ENCODE peak calls at places on chromosomes 16 and 17, in seven cellular contexts. A is AG04449; X is progenitor cell of endocrine pancreas; C is mesenteric fat pad; J is NCI-H510A; G is AG10803; T is stimulated activated CD4-positive, alpha-beta T cell treated with anti-CD3 and anti-CD28 coated beads, Interleukin-4, amount 100 ng/mL, for 4 hours. L is an unnamed sample.

GRCh38 chr17:10579270-10579669 is 29.8 kb upstream of the MYH2 start:
- DNase-seq in T (no peak), J (no peak), C (no peak), G (peak), A (no peak), X (no peak), L (no peak)

GRCh38 chr16:78413651-78414050 is 314.2 kb downstream of the WWOX start:
- DNase-seq in T (no peak), X (no peak), C (no peak), A (no peak), J (no peak), G (no peak), L (no peak)

GRCh38 chr16:48277158-48277557 is 29.8 kb upstream of the ABCC11 start:
- DNase-seq in A (no peak), X (no peak), C (no peak), J (no peak), T (no peak), G (no peak), L (peak)

GRCh38 chr17:82636626-82637598 is 11.3 kb downstream of the WDR45B start:
- DNase-seq in T (no peak), A (no peak), J (no peak), X (peak), C (no peak), G (no peak), L (no peak)

GRCh38 chr16:11290102-11290893 is 9.2 kb upstream of the PRM1 start:
- DNase-seq in T (no peak), J (no peak), G (no peak), A (no peak), X (no peak), C (no peak), L (no peak)

GRCh38 chr17:50792132-50792531 is 24.8 kb upstream of the ANKRD40CL start:
- DNase-seq in G (no peak), A (no peak), J (no peak), X (no peak), T (no peak), C (no peak), L (no peak)

GRCh38 chr16:76970087-76970744 is 220.8 kb upstream of the MON1B start:
- DNase-seq in A (no peak), T (no peak), X (no peak), J (no peak), G (no peak), C (no peak), L (no peak)

GRCh38 chr17:2215616-2216364 is 87.8 kb downstream of the SMG6 start:
- DNase-seq in G (peak), X (no peak), J (peak), T (peak), C (no peak), A (no peak), L (peak)

GRCh38 chr16:71867934-71868333 is 16.0 kb downstream of the ZNF821 start:
- DNase-seq in J (no peak), C (no peak), G (no peak), X (no peak), T (no peak), A (no peak), L (no peak)

GRCh38 chr16:78122774-78123315 is 23.4 kb downstream of the WWOX start:
- DNase-seq in C (no peak), G (peak), T (no peak), A (no peak), J (no peak), X (no peak), L (no peak)

GRCh38 chr17:79969906-79970305 is 65.8 kb downstream of the TBC1D16 start:
- DNase-seq in A (no peak), T (no peak), C (no peak), X (no peak), J (no peak), G (no peak), L (no peak)

GRCh38 chr17:45410144-45411091 is 22.3 kb downstream of the ARHGAP27 start:
- DNase-seq in X (no peak), A (no peak), G (no peak), T (peak), C (no peak), J (no peak), L (peak)

GRCh38 chr17:17921192-17922082 is 50.8 kb downstream of the TOM1L2 start:
- DNase-seq in X (no peak), G (peak), A (peak), T (no peak), J (no peak), C (peak), L (no peak)

GRCh38 chr17:42832213-42832933 is 824 bp upstream of the PSME3 start:
- DNase-seq in A (no peak), C (no peak), T (no peak), G (no peak), X (no peak), J (no peak), L (no peak)

GRCh38 chr17:73939808-73940207 is 263.7 kb upstream of the RPL38 start:
- DNase-seq in J (no peak), X (no peak), G (no peak), T (no peak), C (no peak), A (no peak), L (no peak)

GRCh38 chr17:68248886-68249872 is 1.3 kb downstream of the AMZ2 start:
- DNase-seq in G (no peak), X (no peak), C (no peak), A (no peak), J (no peak), T (no peak), L (no peak)

GRCh38 chr17:37802712-37803416 is 58.0 kb upstream of the HNF1B start:
- DNase-seq in A (no peak), J (no peak), T (no peak), X (no peak), G (peak), C (no peak), L (no peak)

GRCh38 chr17:31470592-31470991 is 79.1 kb downstream of the RAB11FIP4 start:
- DNase-seq in T (no peak), J (no peak), C (no peak), G (no peak), A (no peak), X (no peak), L (no peak)

GRCh38 chr16:9934723-9935508 is 247.3 kb downstream of the GRIN2A start:
- DNase-seq in G (no peak), J (no peak), T (no peak), X (no peak), A (no peak), C (no peak), L (no peak)

GRCh38 chr16:17246577-17246885 is 224.2 kb downstream of the XYLT1 start:
- DNase-seq in X (no peak), J (no peak), G (no peak), C (no peak), T (no peak), A (no peak), L (no peak)

GRCh38 chr17:35879748-35880654 is at the start of gene CCL5:
- DNase-seq in T (no peak), X (no peak), C (no peak), A (no peak), J (no peak), G (no peak), L (no peak)

GRCh38 chr17:64964796-64965195 is 45.5 kb upstream of the LRRC37A3 start:
- DNase-seq in T (no peak), G (no peak), C (no peak), A (no peak), J (no peak), X (no peak), L (no peak)

GRCh38 chr17:37220609-37220953 is 155.2 kb upstream of the C17orf78 start:
- DNase-seq in J (no peak), T (no peak), C (no peak), G (peak), X (no peak), A (no peak), L (no peak)

GRCh38 chr17:44222112-44222869 is 2.8 kb upstream of the UBTF start:
- DNase-seq in X (no peak), A (no peak), G (peak), J (peak), C (peak), T (peak), L (peak)

GRCh38 chr16:3948378-3948995 is 68.0 kb upstream of the CREBBP start:
- DNase-seq in A (no peak), G (no peak), T (no peak), C (no peak), J (no peak), X (no peak), L (no peak)

GRCh38 chr17:77478899-77479298 is 338.1 kb downstream of the SEC14L1 start:
- DNase-seq in X (no peak), A (no peak), C (no peak), G (no peak), J (no peak), T (no peak), L (no peak)

GRCh38 chr17:34542700-34543336 is 36.6 kb upstream of the TMEM132E start:
- DNase-seq in X (no peak), C (peak), A (no peak), T (peak), J (no peak), G (peak), L (peak)

GRCh38 chr16:78939600-78939999 is 660.9 kb downstream of the MAF start:
- DNase-seq in J (no peak), C (no peak), G (no peak), X (no peak), A (no peak), T (no peak), L (no peak)

GRCh38 chr17:43839670-43840101 is 6.7 kb upstream of the MPP3 start:
- DNase-seq in C (no peak), T (no peak), X (no peak), J (peak), G (no peak), A (no peak), L (peak)

GRCh38 chr16:66205287-66206167 is 161.0 kb upstream of the CDH5 start:
- DNase-seq in T (no peak), X (no peak), J (no peak), G (no peak), A (no peak), C (no peak), L (no peak)

GRCh38 chr16:11398136-11398535 is 52.9 kb downstream of the RMI2 start:
- DNase-seq in X (no peak), C (no peak), T (no peak), G (no peak), A (no peak), J (no peak), L (no peak)

GRCh38 chr16:80407265-80407987 is 133.4 kb upstream of the DYNLRB2 start:
- DNase-seq in J (no peak), X (no peak), C (no peak), T (no peak), A (no peak), G (no peak), L (no peak)

GRCh38 chr17:1089915-1090314 is 89.9 kb downstream of the ABR start:
- DNase-seq in J (no peak), T (no peak), G (no peak), C (no peak), X (no peak), A (no peak), L (no peak)

GRCh38 chr17:32894245-32894644 is 17.3 kb upstream of the MYO1D start:
- DNase-seq in A (no peak), G (peak), T (no peak), X (no peak), C (no peak), J (no peak), L (no peak)

GRCh38 chr17:13520899-13521572 is 80.7 kb downstream of the HS3ST3A1 start:
- DNase-seq in T (no peak), C (no peak), A (peak), G (peak), J (no peak), X (no peak), L (no peak)

GRCh38 chr17:4053596-4053995 is 89.2 kb downstream of the ZZEF1 start:
- DNase-seq in X (no peak), J (no peak), G (no peak), T (no peak), C (no peak), A (no peak), L (no peak)